ENCODE peak calls at places on chromosome 7, in eight cellular contexts. U is BJ, N is Peyer's patch, M is cardiac fibroblast, T is astrocyte of the spinal cord, G is right lobe of liver, L is sigmoid colon, Z is astrocyte. Q is an unnamed sample.

GRCh38 chr7:115638853-115639252 is 391.7 kb downstream of the TFEC start:
- DNase-seq in U (no peak), N (no peak), M (no peak), T (no peak), G (no peak), L (no peak), Z (no peak), Q (no peak)

GRCh38 chr7:91767820-91768219 is 112.7 kb downstream of the MTERF1 start:
- DNase-seq in U (no peak), N (no peak), M (no peak), T (no peak), G (no peak), L (no peak), Z (no peak), Q (no peak)

GRCh38 chr7:89927762-89928161 is 226.5 kb upstream of the STEAP1 start:
- DNase-seq in U (no peak), N (no peak), M (no peak), T (no peak), G (no peak), L (no peak), Z (no peak), Q (no peak)

GRCh38 chr7:137682596-137682995 is 164.2 kb downstream of the DGKI start:
- DNase-seq in U (peak), N (no peak), M (peak), T (peak), G (no peak), L (no peak), Z (peak), Q (peak)

GRCh38 chr7:71266912-71267311 is 135.0 kb downstream of the GALNT17 start:
- DNase-seq in U (no peak), N (no peak), M (no peak), T (no peak), G (no peak), L (no peak), Z (no peak), Q (no peak)

GRCh38 chr7:47819054-47819920 is 129.0 kb downstream of the PKD1L1 start:
- DNase-seq in U (no peak), N (peak), M (peak), T (peak), G (peak), L (peak), Z (peak), Q (peak)

GRCh38 chr7:20896996-20897395 is 110.3 kb upstream of the SP8 start:
- DNase-seq in U (no peak), N (no peak), M (no peak), T (no peak), G (no peak), L (no peak), Z (no peak), Q (no peak)

GRCh38 chr7:31957090-31957720 is 113.0 kb downstream of the PDE1C start:
- DNase-seq in U (no peak), N (no peak), M (peak), T (peak), G (no peak), L (no peak), Z (peak), Q (no peak)

GRCh38 chr7:111894518-111894917 is 311.7 kb downstream of the DOCK4 start:
- DNase-seq in U (no peak), N (no peak), M (no peak), T (no peak), G (no peak), L (no peak), Z (no peak), Q (no peak)

GRCh38 chr7:23277359-23277989 is 21.7 kb upstream of the MALSU1 start:
- DNase-seq in U (no peak), N (no peak), M (peak), T (peak), G (no peak), L (no peak), Z (peak), Q (no peak)

GRCh38 chr7:17697128-17697881 is 243.0 kb downstream of the SNX13 start:
- DNase-seq in U (no peak), N (no peak), M (no peak), T (no peak), G (no peak), L (no peak), Z (no peak), Q (no peak)

GRCh38 chr7:97006146-97006950 is 995 bp downstream of the DLX6 start:
- DNase-seq in U (no peak), N (no peak), M (no peak), T (no peak), G (no peak), L (no peak), Z (peak), Q (no peak)

GRCh38 chr7:134605978-134606923 is 40.4 kb upstream of the BPGM start:
- DNase-seq in U (no peak), N (peak), M (peak), T (peak), G (peak), L (peak), Z (peak), Q (no peak)

GRCh38 chr7:6501586-6502564 is 49.4 kb downstream of the GRID2IP start:
- DNase-seq in U (no peak), N (no peak), M (no peak), T (no peak), G (no peak), L (no peak), Z (no peak), Q (no peak)

GRCh38 chr7:131231381-131232220 is 96.1 kb upstream of the MKLN1 start:
- DNase-seq in U (no peak), N (peak), M (peak), T (peak), G (no peak), L (peak), Z (peak), Q (no peak)

GRCh38 chr7:2710901-2711551 is 23.0 kb downstream of the AMZ1 start:
- DNase-seq in U (no peak), N (peak), M (no peak), T (no peak), G (no peak), L (no peak), Z (no peak), Q (no peak)

GRCh38 chr7:41696323-41696916 is 6.5 kb downstream of the INHBA start:
- DNase-seq in U (peak), N (peak), M (peak), T (peak), G (peak), L (peak), Z (no peak), Q (no peak)

GRCh38 chr7:3404490-3404889 is 103.4 kb downstream of the SDK1 start:
- DNase-seq in U (no peak), N (no peak), M (peak), T (peak), G (no peak), L (no peak), Z (peak), Q (no peak)

GRCh38 chr7:1056006-1056784 is 11.8 kb downstream of the GPR146 start:
- DNase-seq in U (no peak), N (no peak), M (no peak), T (no peak), G (peak), L (no peak), Z (no peak), Q (no peak)

GRCh38 chr7:135109976-135110375 is 37.9 kb upstream of the TMEM140 start:
- DNase-seq in U (no peak), N (no peak), M (no peak), T (no peak), G (no peak), L (no peak), Z (no peak), Q (no peak)

GRCh38 chr7:98238976-98239375 is 13.1 kb downstream of the TECPR1 start:
- DNase-seq in U (no peak), N (no peak), M (peak), T (peak), G (no peak), L (no peak), Z (peak), Q (no peak)

GRCh38 chr7:94975316-94975715 is 67.9 kb downstream of the PPP1R9A start:
- DNase-seq in U (peak), N (no peak), M (peak), T (peak), G (no peak), L (no peak), Z (peak), Q (no peak)

GRCh38 chr7:30140456-30140855 is 5.7 kb downstream of the MTURN start:
- DNase-seq in U (no peak), N (no peak), M (no peak), T (no peak), G (no peak), L (no peak), Z (no peak), Q (no peak)

GRCh38 chr7:30141405-30142045 is 6.7 kb downstream of the MTURN start:
- DNase-seq in U (no peak), N (no peak), M (no peak), T (no peak), G (no peak), L (no peak), Z (no peak), Q (no peak)

GRCh38 chr7:30144659-30145321 is 10.0 kb downstream of the MTURN start:
- DNase-seq in U (no peak), N (no peak), M (no peak), T (no peak), G (no peak), L (no peak), Z (no peak), Q (no peak)

GRCh38 chr7:30143748-30144251 is 9.0 kb downstream of the MTURN start:
- DNase-seq in U (no peak), N (no peak), M (peak), T (peak), G (no peak), L (no peak), Z (peak), Q (no peak)

DNA sequence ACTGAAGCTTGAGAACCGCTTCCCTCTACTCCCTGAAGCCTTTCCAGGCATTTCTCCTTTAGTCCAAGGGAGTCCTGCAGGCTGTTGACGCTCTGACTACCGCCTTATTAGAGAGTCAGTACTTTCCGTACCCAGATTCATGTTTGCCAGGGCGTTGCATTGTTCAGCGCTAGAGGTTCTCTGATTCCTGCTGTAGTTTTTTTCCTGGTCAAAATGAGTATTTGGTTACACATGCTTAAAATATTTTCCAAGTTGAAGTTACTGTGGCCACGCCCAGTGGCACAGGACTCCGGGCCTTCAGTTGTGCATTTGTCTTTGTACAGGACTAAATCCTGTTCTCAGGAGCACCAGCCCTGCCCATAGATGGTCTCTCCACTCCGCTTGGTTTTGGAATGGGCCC is 7.9 kb downstream of the MTURN start:
- DNase-seq in U (no peak), N (no peak), M (peak), T (peak), G (no peak), L (no peak), Z (peak), Q (no peak)
- TF ChIP-seq CTCF in U (no peak), N (no peak), M (no peak), T (no peak), G (no peak), L (no peak), Z (no peak), Q (no peak)

GRCh38 chr7:16638282-16639265 is 7.0 kb downstream of the ANKMY2 start:
- DNase-seq in U (no peak), N (no peak), M (no peak), T (no peak), G (no peak), L (no peak), Z (no peak), Q (no peak)

GRCh38 chr7:16636533-16637173 is 8.9 kb downstream of the ANKMY2 start:
- DNase-seq in U (peak), N (no peak), M (no peak), T (peak), G (no peak), L (no peak), Z (peak), Q (peak)

GRCh38 chr7:16634292-16634738 is 11.2 kb downstream of the ANKMY2 start:
- DNase-seq in U (no peak), N (no peak), M (no peak), T (no peak), G (no peak), L (peak), Z (no peak), Q (no peak)

GRCh38 chr7:16637279-16637795 is 8.2 kb downstream of the ANKMY2 start:
- DNase-seq in U (no peak), N (no peak), M (no peak), T (no peak), G (no peak), L (no peak), Z (no peak), Q (no peak)
- H3K4me3 ChIP-seq in U (no peak), N (no peak), M (no peak), T (no peak), G (no peak), L (no peak), Z (no peak), Q (no peak)

GRCh38 chr7:74575083-74575803 is 82.3 kb upstream of the GTF2I start:
- DNase-seq in U (no peak), N (no peak), M (peak), T (peak), G (no peak), L (no peak), Z (peak), Q (no peak)
- TF ChIP-seq CTCF in U (no peak), N (no peak), M (no peak), T (no peak), G (no peak), L (no peak), Z (no peak), Q (no peak)

GRCh38 chr7:65268782-65269149 is 104.9 kb upstream of the ZNF92 start:
- DNase-seq in U (no peak), N (no peak), M (no peak), T (no peak), G (no peak), L (no peak), Z (no peak), Q (no peak)
- H3K4me3 ChIP-seq in U (no peak), N (no peak), M (no peak), T (no peak), G (no peak), L (no peak), Z (peak), Q (peak)

GRCh38 chr7:114422478-114423217 is 8.0 kb downstream of the FOXP2 start:
- DNase-seq in U (no peak), N (no peak), M (no peak), T (no peak), G (no peak), L (no peak), Z (no peak), Q (no peak)
- TF ChIP-seq CTCF in U (peak), N (no peak), M (no peak), T (peak), G (no peak), L (peak), Z (peak), Q (peak)

DNA sequence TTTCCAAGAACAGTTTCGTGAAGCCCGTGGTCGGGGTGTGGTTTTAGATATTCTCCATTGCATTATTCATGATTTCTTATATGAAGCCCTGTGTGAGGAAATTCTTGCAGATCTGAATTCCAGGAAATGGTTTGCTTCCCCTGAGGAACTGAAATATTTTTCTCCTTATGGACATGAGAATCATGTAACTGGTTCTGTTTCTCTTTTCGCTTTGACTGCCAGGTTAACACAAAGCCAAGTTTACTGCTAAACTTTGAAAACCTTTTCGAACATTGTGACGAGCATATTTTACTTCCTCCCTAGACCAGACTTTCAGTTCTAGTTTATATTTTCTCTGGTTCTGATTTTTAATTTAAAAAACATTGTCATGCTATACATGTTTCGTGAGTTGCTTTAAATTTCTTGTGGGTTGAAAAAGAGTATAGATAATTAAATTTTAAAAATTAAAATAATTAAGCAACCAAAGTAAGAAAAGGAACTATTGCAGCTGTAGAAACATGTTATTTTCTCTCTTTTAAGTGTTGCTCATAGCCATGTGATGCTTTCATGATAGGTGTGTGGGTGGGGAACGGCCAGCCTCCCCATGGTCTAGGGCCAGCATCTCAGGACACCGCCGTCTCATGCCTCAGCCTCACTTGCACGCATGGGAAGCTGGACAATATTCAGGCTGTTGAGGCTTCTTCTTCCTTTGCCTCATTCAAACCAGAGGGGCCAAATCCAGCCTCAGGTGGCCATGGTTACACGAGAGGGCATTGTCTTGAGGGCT is 97.1 kb downstream of the CREB5 start:
- DNase-seq in U (no peak), N (no peak), M (peak), T (no peak), G (peak), L (peak), Z (peak), Q (no peak)
- H3K4me3 ChIP-seq in U (no peak), N (no peak), M (no peak), T (no peak), G (no peak), L (no peak), Z (no peak), Q (no peak)

GRCh38 chr7:143329471-143330170 is 13.7 kb downstream of the CLCN1 start:
- DNase-seq in U (no peak), N (no peak), M (no peak), T (no peak), G (no peak), L (no peak), Z (no peak), Q (no peak)
- TF ChIP-seq CTCF in U (no peak), N (no peak), M (no peak), T (no peak), G (no peak), L (no peak), Z (no peak), Q (no peak)

GRCh38 chr7:151010307-151011096 is 13.8 kb downstream of the ATG9B start:
- DNase-seq in U (no peak), N (no peak), M (no peak), T (no peak), G (no peak), L (no peak), Z (no peak), Q (no peak)
- H3K4me3 ChIP-seq in U (no peak), N (no peak), M (no peak), T (no peak), G (no peak), L (no peak), Z (no peak), Q (peak)

DNA sequence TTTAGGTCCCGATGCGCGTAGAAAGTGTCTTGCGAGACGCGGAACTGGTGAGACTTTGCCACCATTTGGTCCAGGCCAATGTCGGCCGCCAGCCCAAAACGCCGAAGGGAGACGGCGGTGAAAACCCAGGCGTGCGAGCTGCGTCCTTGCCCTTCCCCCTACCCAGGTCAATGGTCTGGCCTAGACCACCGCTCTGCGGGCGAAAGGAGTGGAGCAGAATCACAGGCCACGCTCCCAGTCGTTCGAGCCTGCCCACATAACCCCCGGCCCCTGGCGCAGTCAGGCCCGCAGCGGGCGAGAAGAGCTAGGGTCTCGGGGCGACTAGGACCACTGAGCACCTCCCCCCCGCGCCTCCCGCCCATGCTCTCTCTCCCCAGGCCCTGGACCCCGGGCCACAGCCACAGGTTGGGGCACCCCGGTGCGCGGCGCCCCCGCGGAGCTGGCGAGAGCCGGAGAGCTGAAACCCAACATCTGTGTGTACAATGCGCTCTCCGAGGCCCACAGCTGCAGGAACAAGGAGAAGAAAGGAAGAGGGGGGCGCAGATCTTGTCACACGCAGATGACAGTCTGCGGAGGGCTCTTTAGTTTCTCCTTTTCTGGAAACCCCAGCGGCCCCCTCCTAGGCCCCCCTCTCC is 354.8 kb downstream of the DNAJB6 start:
- DNase-seq in U (no peak), N (peak), M (peak), T (no peak), G (no peak), L (peak), Z (no peak), Q (no peak)
- TF ChIP-seq CTCF in U (no peak), N (no peak), M (no peak), T (no peak), G (no peak), L (no peak), Z (no peak), Q (no peak)

DNA sequence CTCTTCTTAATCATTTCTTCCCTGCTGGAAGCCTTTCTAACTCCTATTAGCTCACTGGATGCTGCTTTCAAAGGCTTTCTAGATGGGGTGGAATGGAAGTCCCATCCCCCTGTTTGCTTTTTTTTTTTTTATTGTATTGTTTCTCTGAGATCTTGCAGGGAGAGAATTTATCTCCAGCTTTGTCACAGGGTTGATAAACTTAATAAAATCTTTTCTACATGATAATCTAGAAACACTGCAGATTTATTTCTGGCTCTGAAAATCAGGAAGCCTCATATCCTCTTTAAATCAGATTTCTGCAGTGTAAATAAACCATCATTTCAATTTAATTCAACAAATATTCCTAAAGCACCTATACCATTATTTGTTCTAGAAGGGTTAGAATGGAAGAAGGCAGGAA is 37.2 kb upstream of the CHCHD3 start:
- DNase-seq in U (no peak), N (no peak), M (no peak), T (no peak), G (no peak), L (no peak), Z (no peak), Q (no peak)
- H3K4me3 ChIP-seq in U (no peak), N (no peak), M (no peak), T (no peak), G (no peak), L (no peak), Z (no peak), Q (no peak)